ENCODE peak calls at places on chromosomes 6 and 20, in six cellular contexts. J, C, D, R, L and O are unnamed samples.

GRCh38 chr6:111823831-111824607 is 49.2 kb downstream of the FYN start:
- DNase-seq in J (no peak), C (no peak), L (peak; percentile 62), R (no peak), D (no peak), O (peak; percentile 81)

GRCh38 chr20:11712611-11713160 is 205.0 kb upstream of the BTBD3 start:
- DNase-seq in L (no peak), R (no peak), J (no peak), D (no peak), C (no peak), O (no peak)

GRCh38 chr6:160461641-160462040 is 113.5 kb downstream of the SLC22A3 start:
- DNase-seq in J (no peak), L (peak; percentile 17), C (no peak), R (no peak), D (no peak), O (peak; percentile 55)

GRCh38 chr6:111761783-111762312 is 111.4 kb downstream of the FYN start:
- DNase-seq in L (no peak), R (no peak), J (no peak), D (no peak), C (no peak), O (no peak)

GRCh38 chr20:62839816-62840215 is 21.8 kb downstream of the TCFL5 start:
- DNase-seq in J (no peak), D (no peak), C (no peak), R (no peak), L (no peak), O (no peak)

GRCh38 chr20:25083773-25084615 is 2.1 kb upstream of the VSX1 start:
- DNase-seq in J (no peak), L (no peak), D (peak; percentile 48), C (no peak), R (peak; percentile 64), O (no peak)

GRCh38 chr6:38262041-38262440 is 377.7 kb downstream of the BTBD9 start:
- DNase-seq in D (no peak), J (no peak), C (peak; percentile 15), R (no peak), L (peak; percentile 82), O (peak; percentile 82)

GRCh38 chr6:53326372-53327016 is 22.3 kb downstream of the ELOVL5 start:
- DNase-seq in L (peak; percentile 98), C (no peak), R (no peak), D (no peak), J (no peak), O (peak; percentile 95)

GRCh38 chr6:3687847-3688246 is 63.7 kb downstream of the PXDC1 start:
- DNase-seq in D (no peak), R (no peak), C (no peak), J (no peak), L (no peak), O (no peak)

GRCh38 chr20:17863577-17864292 is 104.9 kb downstream of the SNX5 start:
- DNase-seq in D (no peak), C (no peak), J (no peak), R (no peak), L (no peak), O (no peak)

GRCh38 chr20:22495172-22495571 is 89.2 kb downstream of the FOXA2 start:
- DNase-seq in L (no peak), R (no peak), D (no peak), C (no peak), J (no peak), O (no peak)

GRCh38 chr6:127956260-127956888 is 55.5 kb upstream of the THEMIS start:
- DNase-seq in R (no peak), L (no peak), D (no peak), C (no peak), J (no peak), O (no peak)

GRCh38 chr6:42450314-42451145 is 1.2 kb downstream of the TRERF1 start:
- DNase-seq in L (no peak), J (no peak), R (no peak), C (no peak), D (no peak), O (peak; percentile 56)

GRCh38 chr6:38114976-38115632 is 295.6 kb downstream of the ZFAND3 start:
- DNase-seq in R (no peak), L (no peak), C (no peak), D (no peak), J (no peak), O (peak; percentile 26)

GRCh38 chr6:142242269-142242668 is 59.5 kb upstream of the ADGRG6 start:
- DNase-seq in L (peak; percentile 44), C (no peak), R (no peak), J (no peak), D (no peak), O (no peak)

GRCh38 chr20:51888186-51888790 is 86.0 kb upstream of the SALL4 start:
- DNase-seq in R (no peak), J (no peak), C (no peak), L (no peak), D (no peak), O (no peak)

GRCh38 chr6:142300302-142300701 is 1.5 kb upstream of the ADGRG6 start:
- DNase-seq in R (no peak), J (no peak), C (no peak), L (no peak), D (no peak), O (no peak)

GRCh38 chr6:2244261-2245102 is 923 bp downstream of the GMDS start:
- DNase-seq in D (no peak), J (no peak), C (no peak), R (no peak), L (no peak), O (no peak)

GRCh38 chr6:164039954-164040375 is 625.4 kb downstream of the QKI start:
- DNase-seq in J (peak; percentile 35), R (no peak), L (peak; percentile 61), D (no peak), C (no peak), O (peak; percentile 2)